ENCODE peak calls at places on chromosome X, in nine cellular contexts. K is iPS-NIHi11; Y is SK-MEL-5; X is SIG-M5; W is GM04504; C is fibroblast of mammary gland; G is iris pigment epithelial cell; Q is RPMI7951; J is activated CD4-positive, alpha-beta T cell treated with anti-CD3 and anti-CD28 coated beads, Interleukin-2, amount 10 ng/mL, durations not matched to agents 7 days and 5 days. N is an unnamed sample.

GRCh38 chrX:101057095-101057714 is 5.3 kb upstream of the TRMT2B start:
- DNase-seq in K (no peak), Y (no peak), X (peak), W (no peak), C (peak), G (peak), Q (peak), J (no peak), N (peak)

GRCh38 chrX:14903891-14904290 is 30.7 kb downstream of the MOSPD2 start:
- DNase-seq in K (no peak), Y (no peak), X (no peak), W (no peak), C (no peak), G (no peak), Q (no peak), J (no peak), N (no peak)

GRCh38 chrX:39874202-39874816 is 223.4 kb downstream of the BCOR start:
- DNase-seq in K (no peak), Y (no peak), X (no peak), W (no peak), C (no peak), G (no peak), Q (peak), J (peak), N (no peak)

GRCh38 chrX:9416562-9417319 is 48.1 kb upstream of the TBL1X start:
- DNase-seq in K (no peak), Y (no peak), X (no peak), W (peak), C (peak), G (peak), Q (peak), J (no peak), N (peak)

GRCh38 chrX:11759172-11759460 is 1.1 kb downstream of the MSL3 start:
- DNase-seq in K (no peak), Y (no peak), X (no peak), W (no peak), C (no peak), G (peak), Q (no peak), J (no peak), N (no peak)

GRCh38 chrX:93874554-93874953 is 200.5 kb downstream of the FAM133A start:
- DNase-seq in K (peak), Y (peak), X (no peak), W (no peak), C (peak), G (peak), Q (peak), J (no peak), N (peak)

GRCh38 chrX:130669233-130669632 is 233.8 kb downstream of the ENOX2 start:
- DNase-seq in K (no peak), Y (no peak), X (no peak), W (no peak), C (peak), G (peak), Q (peak), J (no peak), N (no peak)

GRCh38 chrX:23726196-23726595 is 16.9 kb downstream of the ACOT9 start:
- DNase-seq in K (no peak), Y (no peak), X (no peak), W (no peak), C (no peak), G (no peak), Q (no peak), J (no peak), N (no peak)

GRCh38 chrX:74534569-74535038 is 79.8 kb downstream of the RLIM start:
- DNase-seq in K (no peak), Y (no peak), X (no peak), W (no peak), C (peak), G (peak), Q (peak), J (no peak), N (peak)

GRCh38 chrX:103554687-103555417 is 30.5 kb upstream of the TCEAL4 start:
- DNase-seq in K (peak), Y (peak), X (no peak), W (no peak), C (peak), G (peak), Q (no peak), J (peak), N (no peak)

GRCh38 chrX:125289920-125290319 is 29.8 kb upstream of the TEX13C start:
- DNase-seq in K (no peak), Y (no peak), X (no peak), W (no peak), C (no peak), G (peak), Q (no peak), J (no peak), N (no peak)

GRCh38 chrX:136646602-136647239 is 1.2 kb upstream of the CD40LG start:
- DNase-seq in K (no peak), Y (no peak), X (no peak), W (no peak), C (no peak), G (no peak), Q (no peak), J (peak), N (no peak)

GRCh38 chrX:133412246-133412645 is 3.0 kb downstream of the GPC4 start:
- DNase-seq in K (peak), Y (no peak), X (no peak), W (no peak), C (peak), G (peak), Q (no peak), J (no peak), N (peak)

GRCh38 chrX:152637649-152638442 is at the start of gene GABRQ:
- DNase-seq in K (peak), Y (no peak), X (no peak), W (no peak), C (peak), G (peak), Q (peak), J (no peak), N (peak)